ENCODE peak calls at places on chromosomes 1 and 21, in seven cellular contexts. J is K562, I is GM23338, B is SK-N-SH, N is HCT116, M is GM12878, P is HepG2. F is an unnamed sample.

GRCh38 chr1:206705187-206705586 is 20.5 kb downstream of the MAPKAPK2 start:
- DNase-seq in J (no peak), N (no peak), B (no peak), I (peak; percentile 30), M (no peak), P (no peak), F (no peak)

GRCh38 chr1:202958544-202959275 is 598 bp upstream of the ADIPOR1 start:
- DNase-seq in M (no peak), I (peak; percentile 32), N (no peak), P (no peak), J (no peak), B (peak; percentile 40), F (no peak)

GRCh38 chr1:16073490-16074104 is at the start of gene FAM131C:
- DNase-seq in P (no peak), B (peak; percentile 95), J (peak; percentile 92), N (no peak), M (no peak), I (peak; percentile 65), F (no peak)

GRCh38 chr1:197783510-197783948 is 8.2 kb upstream of the DENND1B start:
- DNase-seq in I (no peak), B (no peak), M (no peak), P (no peak), N (no peak), J (no peak), F (no peak)

GRCh38 chr1:101268893-101269292 is 32.1 kb downstream of the S1PR1 start:
- DNase-seq in I (no peak), J (no peak), B (no peak), N (no peak), M (no peak), P (no peak), F (no peak)

GRCh38 chr21:19607983-19608668 is 1204.5 kb upstream of the TMPRSS15 start:
- DNase-seq in I (peak; percentile 33), J (no peak), M (no peak), N (no peak), P (no peak), B (no peak), F (no peak)

GRCh38 chr1:30452170-30452569 is 271.2 kb downstream of the MATN1 start:
- DNase-seq in J (no peak), B (no peak), M (no peak), P (no peak), I (no peak), N (no peak), F (no peak)

GRCh38 chr1:4084053-4084431 is 184.0 kb upstream of the C1orf174 start:
- DNase-seq in I (no peak), M (no peak), N (no peak), B (no peak), P (peak; percentile 5), J (no peak), F (no peak)

GRCh38 chr1:2556277-2557145 is at the start of gene TNFRSF14:
- DNase-seq in I (no peak), P (no peak), M (no peak), J (peak; percentile 74), N (no peak), B (no peak), F (no peak)

GRCh38 chr1:144551107-144551542 is 41.6 kb upstream of the PPIAL4F start:
- DNase-seq in P (no peak), B (no peak), I (peak; percentile 30), J (no peak), N (no peak), M (no peak), F (no peak)

GRCh38 chr1:229136817-229137216 is 134.1 kb upstream of the RAB4A start:
- DNase-seq in I (no peak), N (no peak), M (no peak), P (no peak), B (no peak), J (no peak), F (no peak)

GRCh38 chr1:50369830-50370229 is 53.4 kb downstream of the DMRTA2 start:
- DNase-seq in M (no peak), P (peak; percentile 15), J (no peak), I (peak; percentile 63), N (no peak), B (no peak), F (no peak)

GRCh38 chr1:232622981-232623380 is 7.0 kb downstream of the SIPA1L2 start:
- DNase-seq in B (no peak), I (peak; percentile 91), J (no peak), P (no peak), M (no peak), N (no peak), F (no peak)

GRCh38 chr1:232617237-232617636 is 12.7 kb downstream of the SIPA1L2 start:
- DNase-seq in N (no peak), P (no peak), M (no peak), J (no peak), B (no peak), I (no peak), F (no peak)

GRCh38 chr1:232622378-232622777 is 7.6 kb downstream of the SIPA1L2 start:
- DNase-seq in N (peak; percentile 85), J (no peak), B (no peak), I (no peak), M (no peak), P (no peak), F (no peak)

GRCh38 chr1:232621050-232621449 is 8.9 kb downstream of the SIPA1L2 start:
- DNase-seq in B (no peak), J (no peak), N (no peak), P (no peak), M (no peak), I (no peak), F (no peak)

GRCh38 chr1:232620356-232620841 is 9.5 kb downstream of the SIPA1L2 start:
- DNase-seq in P (no peak), N (no peak), J (no peak), B (peak; percentile 71), I (peak; percentile 64), M (no peak), F (no peak)
- TF ChIP-seq REST in P (no peak), N (no peak), J (no peak), B (no peak), I (no peak), M (no peak), F (no peak)

GRCh38 chr1:9320520-9321479 is 28.1 kb downstream of the SPSB1 start:
- DNase-seq in M (no peak), J (no peak), I (peak; percentile 43), P (no peak), B (no peak), N (no peak), F (no peak)
- H3K4me1 ChIP-seq in M (peaks cover 8% of the 10 kb centered on the region), J (no peaks in the 10 kb centered on the region), I (peaks cover 26% of the 10 kb centered on the region), P (no peaks in the 10 kb centered on the region), B (peaks cover 10% of the 10 kb centered on the region), N (peaks cover 25% of the 10 kb centered on the region), F (peaks cover 95% of the 10 kb centered on the region)

GRCh38 chr1:17948594-17948993 is 159.0 kb upstream of the IGSF21 start:
- DNase-seq in J (no peak), I (no peak), N (no peak), P (no peak), B (no peak), M (no peak), F (no peak)

GRCh38 chr1:17953921-17954320 is 153.7 kb upstream of the IGSF21 start:
- DNase-seq in N (no peak), I (no peak), P (no peak), J (no peak), M (no peak), B (no peak), F (no peak)

GRCh38 chr1:17946434-17946833 is 161.2 kb upstream of the IGSF21 start:
- DNase-seq in N (no peak), P (no peak), J (no peak), I (no peak), B (no peak), M (no peak), F (no peak)

GRCh38 chr1:17952506-17952905 is 155.1 kb upstream of the IGSF21 start:
- DNase-seq in I (no peak), M (no peak), B (no peak), P (no peak), J (no peak), N (no peak), F (no peak)

GRCh38 chr1:17950728-17951127 is 156.9 kb upstream of the IGSF21 start:
- DNase-seq in P (no peak), I (no peak), M (no peak), N (no peak), B (no peak), J (no peak), F (no peak)
- H3K27me3 ChIP-seq in P (peaks cover 3% of the 10 kb centered on the region), I (no peaks in the 10 kb centered on the region), M (peaks cover 2% of the 10 kb centered on the region), N (peaks cover 17% of the 10 kb centered on the region), B (no peaks in the 10 kb centered on the region), J (peaks cover 5% of the 10 kb centered on the region), F (peaks cover 8% of the 10 kb centered on the region)

GRCh38 chr1:230550428-230550827 is 91.9 kb upstream of the COG2 start:
- DNase-seq in I (no peak), B (no peak), N (no peak), P (no peak), J (no peak), M (no peak), F (no peak)

GRCh38 chr1:230556453-230556852 is 85.8 kb upstream of the COG2 start:
- DNase-seq in B (no peak), J (no peak), M (no peak), I (no peak), N (no peak), P (no peak), F (no peak)

GRCh38 chr1:230555826-230556225 is 86.5 kb upstream of the COG2 start:
- DNase-seq in I (no peak), B (no peak), M (no peak), J (no peak), N (no peak), P (no peak), F (no peak)

GRCh38 chr1:230548997-230549396 is 93.3 kb upstream of the COG2 start:
- DNase-seq in M (no peak), B (no peak), J (no peak), I (no peak), P (no peak), N (no peak), F (no peak)

DNA sequence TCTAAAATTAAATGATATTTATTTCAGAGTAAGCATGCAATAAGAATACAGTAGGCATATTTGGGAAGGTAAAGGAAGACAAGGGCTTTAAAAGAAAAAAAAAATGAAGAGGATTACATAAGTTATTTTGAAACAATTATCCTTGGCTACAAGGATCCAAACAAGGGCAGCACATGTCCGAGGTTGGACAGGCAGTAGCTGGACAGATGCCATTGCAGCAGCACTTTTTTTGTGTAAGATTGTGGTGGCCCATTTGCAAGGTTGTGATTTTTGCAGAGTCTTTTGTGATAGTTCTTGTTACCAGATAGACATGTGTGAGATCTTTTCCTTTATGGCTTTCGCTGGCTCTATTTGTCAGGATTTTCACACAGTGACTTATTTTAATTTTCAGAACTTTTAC is 89.4 kb upstream of the COG2 start:
- DNase-seq in M (no peak), B (no peak), J (no peak), I (no peak), P (no peak), N (no peak), F (no peak)
- TF ChIP-seq REST in M (no peak), B (no peak), J (no peak), I (no peak), P (no peak), N (no peak), F (no peak)

DNA sequence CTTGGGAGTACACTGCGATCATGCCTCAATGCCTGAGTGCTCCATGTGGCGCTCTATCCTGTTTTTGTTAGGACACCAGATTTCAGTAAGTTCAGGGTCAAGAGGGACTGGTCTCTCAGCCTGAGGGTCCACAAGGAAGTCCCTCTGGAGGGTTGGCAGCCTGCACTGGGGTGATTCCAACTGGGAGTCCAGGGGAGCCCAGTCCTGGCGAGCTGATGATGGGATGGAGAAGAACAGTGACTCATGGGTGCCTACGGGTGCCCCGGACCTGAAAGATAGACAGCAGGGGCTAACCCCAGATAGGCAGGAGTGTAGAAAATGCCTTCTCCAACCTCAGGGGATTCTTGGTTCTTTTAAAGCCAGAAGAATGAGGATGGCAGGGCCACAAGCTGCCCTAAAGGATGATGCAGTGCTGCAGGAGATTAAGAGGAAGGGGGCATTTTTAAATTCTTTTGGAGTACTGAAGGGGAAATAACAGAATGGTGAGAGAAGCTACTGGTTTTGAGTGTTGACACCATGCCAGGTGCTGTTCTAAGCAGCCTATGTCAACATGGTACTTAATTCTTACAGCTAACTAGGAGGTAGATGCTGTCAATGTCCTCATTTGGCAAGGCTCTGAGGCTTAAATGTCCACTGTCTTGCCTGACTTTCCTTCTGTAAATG is 68.4 kb upstream of the TLR5 start:
- DNase-seq in B (no peak), J (no peak), M (no peak), N (no peak), I (no peak), P (no peak), F (no peak)
- H3K4me1 ChIP-seq in B (peaks cover 1% of the 10 kb centered on the region), J (peaks cover 26% of the 10 kb centered on the region), M (no peaks in the 10 kb centered on the region), N (no peaks in the 10 kb centered on the region), I (no peaks in the 10 kb centered on the region), P (no peaks in the 10 kb centered on the region), F (no peaks in the 10 kb centered on the region)